ENCODE peak calls at places on chromosomes 16 and 17, in four cellular contexts. X is heart right ventricle, Q is progenitor cell of endocrine pancreas, J is neural crest cell. F is an unnamed sample.

GRCh38 chr16:30553396-30553899 is 4.7 kb downstream of the ZNF764 start:
- DNase-seq in X (no peak), Q (no peak), J (no peak), F (no peak)

GRCh38 chr17:5355416-5356129 is 63.9 kb downstream of the NUP88 start:
- DNase-seq in X (no peak), Q (no peak), J (no peak), F (no peak)

GRCh38 chr16:4298761-4299522 is 16.9 kb upstream of the GLIS2 start:
- DNase-seq in X (peak; percentile 79), Q (no peak), J (no peak), F (no peak)

GRCh38 chr17:40582328-40582901 is 17.1 kb upstream of the CCR7 start:
- DNase-seq in X (peak; percentile 58), Q (no peak), J (no peak), F (no peak)

GRCh38 chr16:2429771-2430663 is 770 bp downstream of the CCNF start:
- DNase-seq in X (no peak), Q (no peak), J (no peak), F (no peak)

GRCh38 chr17:66135896-66136295 is 56.0 kb downstream of the CEP112 start:
- DNase-seq in X (no peak), Q (no peak), J (no peak), F (no peak)

GRCh38 chr16:66107661-66108060 is 258.8 kb upstream of the CDH5 start:
- DNase-seq in X (no peak), Q (no peak), J (no peak), F (no peak)

GRCh38 chr17:9259419-9259818 is 238.1 kb downstream of the NTN1 start:
- DNase-seq in X (no peak), Q (no peak), J (no peak), F (no peak)

GRCh38 chr16:86991679-86992078 is 325.5 kb downstream of the C16orf95 start:
- DNase-seq in X (no peak), Q (no peak), J (no peak), F (no peak)

GRCh38 chr17:57954421-57955182 is 610 bp downstream of the CUEDC1 start:
- DNase-seq in X (peak; percentile 88), Q (no peak), J (peak; percentile 62), F (peak; percentile 24)

GRCh38 chr17:65737451-65737850 is 176.0 kb upstream of the AXIN2 start:
- DNase-seq in X (peak; percentile 16), Q (no peak), J (no peak), F (no peak)

GRCh38 chr17:51764387-51764971 is 394.0 kb downstream of the CA10 start:
- DNase-seq in X (no peak), Q (peak; percentile 41), J (peak; percentile 45), F (no peak)

GRCh38 chr16:50679266-50679665 is 1.8 kb downstream of the SNX20 start:
- DNase-seq in X (no peak), Q (no peak), J (no peak), F (no peak)

GRCh38 chr17:50703162-50703561 is 4.6 kb downstream of the ANKRD40 start:
- DNase-seq in X (no peak), Q (no peak), J (no peak), F (no peak)

GRCh38 chr17:39153541-39154111 is 2.2 kb upstream of the PLXDC1 start:
- DNase-seq in X (peak; percentile 92), Q (peak; percentile 98), J (peak; percentile 98), F (peak; percentile 92)

GRCh38 chr16:90010676-90011075 is 8.6 kb downstream of the DBNDD1 start:
- DNase-seq in X (no peak), Q (no peak), J (no peak), F (no peak)

GRCh38 chr17:67049025-67049739 is 4.8 kb downstream of the CACNG1 start:
- DNase-seq in X (no peak), Q (no peak), J (no peak), F (no peak)

GRCh38 chr17:19248923-19249574 is 11.9 kb downstream of the EPN2 start:
- DNase-seq in X (peak; percentile 40), Q (no peak), J (no peak), F (no peak)

GRCh38 chr16:85555549-85556455 is 57.3 kb upstream of the GSE1 start:
- DNase-seq in X (peak; percentile 49), Q (peak; percentile 42), J (no peak), F (peak; percentile 30)

GRCh38 chr17:65634533-65634932 is 73.1 kb upstream of the AXIN2 start:
- DNase-seq in X (no peak), Q (no peak), J (no peak), F (no peak)

GRCh38 chr16:66603537-66604375 is 748 bp upstream of the CMTM3 start:
- DNase-seq in X (peak; percentile 55), Q (peak; percentile 57), J (peak; percentile 65), F (peak; percentile 41)

GRCh38 chr16:57367111-57367752 is 5.1 kb upstream of the CX3CL1 start:
- DNase-seq in X (no peak), Q (no peak), J (no peak), F (no peak)

GRCh38 chr17:34582185-34582900 is 3.0 kb downstream of the TMEM132E start:
- DNase-seq in X (no peak), Q (no peak), J (no peak), F (no peak)

GRCh38 chr17:15478845-15479244 is 11.4 kb upstream of the CDRT4 start:
- DNase-seq in X (no peak), Q (no peak), J (no peak), F (no peak)

GRCh38 chr17:5631958-5632357 is 47.6 kb upstream of the NLRP1 start:
- DNase-seq in X (no peak), Q (no peak), J (no peak), F (no peak)

GRCh38 chr16:84868829-84869457 is 49.2 kb downstream of the CRISPLD2 start:
- DNase-seq in X (no peak), Q (no peak), J (no peak), F (no peak)

GRCh38 chr16:69179255-69180010 is 7.5 kb upstream of the SNTB2 start:
- DNase-seq in X (peak; percentile 55), Q (no peak), J (no peak), F (no peak)

GRCh38 chr17:38442548-38442947 is 14.3 kb downstream of the ARHGAP23 start:
- DNase-seq in X (peak; percentile 51), Q (no peak), J (no peak), F (no peak)

GRCh38 chr16:49354101-49354500 is 19.5 kb upstream of the C16orf78 start:
- DNase-seq in X (no peak), Q (no peak), J (no peak), F (no peak)

GRCh38 chr17:80327518-80327917 is 66.9 kb downstream of the RNF213 start:
- DNase-seq in X (no peak), Q (no peak), J (no peak), F (no peak)

GRCh38 chr17:77565166-77565565 is 393.3 kb upstream of the TNRC6C start:
- DNase-seq in X (no peak), Q (no peak), J (no peak), F (no peak)

GRCh38 chr16:1895068-1895467 is 23.1 kb upstream of the MEIOB start:
- DNase-seq in X (no peak), Q (no peak), J (no peak), F (no peak)

GRCh38 chr16:4506450-4506849 is 30.3 kb downstream of the HMOX2 start:
- DNase-seq in X (no peak), Q (peak; percentile 17), J (peak; percentile 44), F (peak; percentile 31)

GRCh38 chr16:78925071-78925714 is 675.3 kb downstream of the MAF start:
- DNase-seq in X (peak; percentile 23), Q (no peak), J (no peak), F (no peak)

GRCh38 chr16:66359811-66360608 is 6.5 kb upstream of the CDH5 start:
- DNase-seq in X (peak; percentile 63), Q (no peak), J (no peak), F (no peak)

GRCh38 chr17:79070266-79070880 is 4.3 kb upstream of the ENGASE start:
- DNase-seq in X (no peak), Q (no peak), J (no peak), F (no peak)

GRCh38 chr16:68200120-68200783 is 35.7 kb downstream of the ESRP2 start:
- DNase-seq in X (no peak), Q (no peak), J (no peak), F (no peak)

DNA sequence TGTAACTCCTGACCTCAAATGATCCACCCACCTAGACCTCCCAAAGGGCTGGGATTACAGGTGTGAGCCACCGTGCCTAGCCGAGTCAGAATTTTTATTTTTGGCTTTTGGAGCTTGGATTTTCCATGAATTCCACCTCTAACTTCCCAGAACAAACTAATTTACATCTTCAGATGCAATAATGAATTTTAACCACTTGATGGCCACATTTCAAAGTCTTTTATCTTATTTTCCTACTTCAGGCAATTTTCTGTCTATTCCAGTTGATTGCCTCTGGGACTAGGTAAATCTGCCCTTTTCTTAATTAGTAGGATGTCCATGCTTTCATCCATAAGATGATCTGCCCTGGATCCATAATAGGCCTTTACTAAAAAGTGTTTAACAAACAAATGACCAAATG is 156.4 kb upstream of the ANKFN1 start:
- DNase-seq in X (no peak), Q (no peak), J (no peak), F (no peak)
- TF ChIP-seq CTCF in X (no peak), Q (peak; percentile 22), J (peak; percentile 29), F (no peak)

GRCh38 chr17:21278304-21279197 is 6.0 kb upstream of the MAP2K3 start:
- DNase-seq in X (no peak), Q (no peak), J (no peak), F (no peak)
- TF ChIP-seq CTCF in X (no peak), Q (no peak), J (no peak), F (no peak)

GRCh38 chr16:6684076-6684673 is 648.5 kb upstream of the RBFOX1 start:
- DNase-seq in X (no peak), Q (no peak), J (peak; percentile 19), F (no peak)
- TF ChIP-seq CTCF in X (no peak), Q (peak; percentile 77), J (peak; percentile 82), F (no peak)

GRCh38 chr17:27603446-27603820 is 27.6 kb upstream of the LGALS9 start:
- DNase-seq in X (no peak), Q (no peak), J (no peak), F (no peak)
- TF ChIP-seq CTCF in X (no peak), Q (no peak), J (no peak), F (no peak)

DNA sequence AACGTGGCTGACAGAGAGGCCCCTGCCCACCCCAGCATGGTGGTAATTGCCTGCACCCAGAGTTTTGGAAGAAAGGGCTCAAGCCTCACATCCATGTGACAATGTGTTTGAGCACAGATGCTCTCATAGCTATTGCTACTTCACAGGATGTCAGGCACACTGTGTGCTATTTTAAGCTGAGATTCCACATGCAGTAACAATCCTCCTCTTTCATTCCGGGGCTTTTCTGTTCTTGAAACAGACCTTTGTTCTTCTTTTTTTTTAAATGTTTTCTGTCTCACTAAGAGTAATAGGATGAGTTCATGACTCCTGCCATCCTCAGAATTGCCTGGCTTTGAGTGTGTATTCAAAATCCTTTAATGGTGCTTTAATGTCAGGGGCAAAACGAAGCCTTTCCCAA is 198.9 kb downstream of the ABCC12 start:
- DNase-seq in X (no peak), Q (no peak), J (peak; percentile 16), F (no peak)
- TF ChIP-seq CTCF in X (no peak), Q (no peak), J (no peak), F (no peak)

DNA sequence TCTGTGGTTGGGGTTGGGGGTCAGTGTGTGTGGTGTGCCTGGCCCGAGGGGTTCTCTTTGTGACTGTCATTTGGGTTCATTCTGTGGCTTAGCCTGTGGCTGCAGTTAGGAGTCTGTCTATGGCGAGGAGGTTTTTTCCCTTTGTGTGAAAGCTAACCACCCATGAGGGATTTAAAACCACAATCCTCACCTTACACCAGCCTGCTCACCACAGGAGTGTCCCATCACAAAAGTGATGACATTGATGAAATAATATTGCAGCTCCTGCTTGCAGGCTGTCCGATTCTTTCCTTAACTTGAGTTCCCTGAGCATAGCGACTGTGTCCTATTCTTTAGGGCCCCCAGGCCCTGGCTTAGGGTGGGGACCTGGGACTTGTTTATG is 113.6 kb downstream of the RAP1GAP2 start:
- DNase-seq in X (no peak), Q (no peak), J (no peak), F (no peak)
- TF ChIP-seq CTCF in X (no peak), Q (no peak), J (no peak), F (no peak)

GRCh38 chr16:81214745-81215166 is 23.7 kb upstream of the BCO1 start:
- DNase-seq in X (no peak), Q (no peak), J (no peak), F (no peak)
- TF ChIP-seq CTCF in X (no peak), Q (peak; percentile 52), J (peak; percentile 39), F (no peak)

F was measured in activated B cell treated with CpG ODN at 0.5 μM for 24 hours.